ENCODE peak calls at places on chromosomes 6 and 20, in four cellular contexts. One of them, this sample, is unnamed.

GRCh38 chr6:16683524-16684194 is 77.6 kb downstream of the ATXN1 start:
- DNase-seq in GM12865: no peak
- DNase-seq in foreskin fibroblast: peak
- DNase-seq in transverse colon: peak
- DNase-seq in this sample: no peak

GRCh38 chr6:153024401-153025017 is 22.0 kb upstream of the MTRF1L start:
- DNase-seq in GM12865: peak
- DNase-seq in foreskin fibroblast: peak
- DNase-seq in transverse colon: peak
- DNase-seq in this sample: peak

GRCh38 chr6:142913511-142914047 is 31.4 kb downstream of the HIVEP2 start:
- DNase-seq in GM12865: peak
- DNase-seq in foreskin fibroblast: no peak
- DNase-seq in transverse colon: peak
- DNase-seq in this sample: peak

GRCh38 chr6:100761841-100762240 is 119.3 kb downstream of the ASCC3 start:
- DNase-seq in GM12865: no peak
- DNase-seq in foreskin fibroblast: no peak
- DNase-seq in transverse colon: no peak
- DNase-seq in this sample: no peak

GRCh38 chr6:160010067-160010466 is 41.2 kb downstream of the IGF2R start:
- DNase-seq in GM12865: no peak
- DNase-seq in foreskin fibroblast: peak
- DNase-seq in transverse colon: no peak
- DNase-seq in this sample: no peak

GRCh38 chr20:4230651-4231050 is 215.3 kb upstream of the RNF24 start:
- DNase-seq in GM12865: no peak
- DNase-seq in foreskin fibroblast: no peak
- DNase-seq in transverse colon: no peak
- DNase-seq in this sample: no peak

GRCh38 chr6:163087981-163088380 is 326.5 kb upstream of the QKI start:
- DNase-seq in GM12865: no peak
- DNase-seq in foreskin fibroblast: no peak
- DNase-seq in transverse colon: no peak
- DNase-seq in this sample: no peak

GRCh38 chr20:33419140-33419974 is 18.0 kb upstream of the CDK5RAP1 start:
- DNase-seq in GM12865: no peak
- DNase-seq in foreskin fibroblast: no peak
- DNase-seq in transverse colon: no peak
- DNase-seq in this sample: no peak

GRCh38 chr6:47701374-47701773 is 3.0 kb downstream of the ADGRF4 start:
- DNase-seq in GM12865: peak
- DNase-seq in foreskin fibroblast: no peak
- DNase-seq in transverse colon: no peak
- DNase-seq in this sample: no peak

GRCh38 chr6:109015185-109015584 is 79.5 kb downstream of the SESN1 start:
- DNase-seq in GM12865: no peak
- DNase-seq in foreskin fibroblast: no peak
- DNase-seq in transverse colon: no peak
- DNase-seq in this sample: no peak

GRCh38 chr20:53706511-53707031 is 112.9 kb upstream of the ZNF217 start:
- DNase-seq in GM12865: peak
- DNase-seq in foreskin fibroblast: no peak
- DNase-seq in transverse colon: no peak
- DNase-seq in this sample: peak

GRCh38 chr6:291148-291696 is 1.1 kb upstream of the DUSP22 start:
- DNase-seq in GM12865: peak
- DNase-seq in foreskin fibroblast: no peak
- DNase-seq in transverse colon: no peak
- DNase-seq in this sample: peak

GRCh38 chr6:3696525-3696924 is 55.0 kb downstream of the PXDC1 start:
- DNase-seq in GM12865: no peak
- DNase-seq in foreskin fibroblast: no peak
- DNase-seq in transverse colon: no peak
- DNase-seq in this sample: no peak

GRCh38 chr6:80029442-80029841 is 25.0 kb downstream of the TTK start:
- DNase-seq in GM12865: peak
- DNase-seq in foreskin fibroblast: no peak
- DNase-seq in transverse colon: no peak
- DNase-seq in this sample: no peak

GRCh38 chr6:140101367-140101766 is 726.9 kb upstream of the CITED2 start:
- DNase-seq in GM12865: peak
- DNase-seq in foreskin fibroblast: no peak
- DNase-seq in transverse colon: no peak
- DNase-seq in this sample: no peak

GRCh38 chr6:53264915-53265615 is 83.7 kb downstream of the ELOVL5 start:
- DNase-seq in GM12865: no peak
- DNase-seq in foreskin fibroblast: no peak
- DNase-seq in transverse colon: no peak
- DNase-seq in this sample: no peak

GRCh38 chr6:41053056-41053455 is at the start of gene APOBEC2:
- DNase-seq in GM12865: no peak
- DNase-seq in foreskin fibroblast: no peak
- DNase-seq in transverse colon: no peak
- DNase-seq in this sample: no peak

GRCh38 chr20:44643154-44643519 is 8.4 kb downstream of the ADA start:
- DNase-seq in GM12865: no peak
- DNase-seq in foreskin fibroblast: no peak
- DNase-seq in transverse colon: no peak
- DNase-seq in this sample: no peak

GRCh38 chr20:44642203-44643153 is 9.0 kb downstream of the ADA start:
- DNase-seq in GM12865: peak
- DNase-seq in foreskin fibroblast: peak
- DNase-seq in transverse colon: peak
- DNase-seq in this sample: no peak

GRCh38 chr20:44643596-44644383 is 7.7 kb downstream of the ADA start:
- DNase-seq in GM12865: peak
- DNase-seq in foreskin fibroblast: peak
- DNase-seq in transverse colon: peak
- DNase-seq in this sample: no peak

GRCh38 chr20:44646023-44646640 is 5.4 kb downstream of the ADA start:
- DNase-seq in GM12865: peak
- DNase-seq in foreskin fibroblast: no peak
- DNase-seq in transverse colon: peak
- DNase-seq in this sample: peak

DNA sequence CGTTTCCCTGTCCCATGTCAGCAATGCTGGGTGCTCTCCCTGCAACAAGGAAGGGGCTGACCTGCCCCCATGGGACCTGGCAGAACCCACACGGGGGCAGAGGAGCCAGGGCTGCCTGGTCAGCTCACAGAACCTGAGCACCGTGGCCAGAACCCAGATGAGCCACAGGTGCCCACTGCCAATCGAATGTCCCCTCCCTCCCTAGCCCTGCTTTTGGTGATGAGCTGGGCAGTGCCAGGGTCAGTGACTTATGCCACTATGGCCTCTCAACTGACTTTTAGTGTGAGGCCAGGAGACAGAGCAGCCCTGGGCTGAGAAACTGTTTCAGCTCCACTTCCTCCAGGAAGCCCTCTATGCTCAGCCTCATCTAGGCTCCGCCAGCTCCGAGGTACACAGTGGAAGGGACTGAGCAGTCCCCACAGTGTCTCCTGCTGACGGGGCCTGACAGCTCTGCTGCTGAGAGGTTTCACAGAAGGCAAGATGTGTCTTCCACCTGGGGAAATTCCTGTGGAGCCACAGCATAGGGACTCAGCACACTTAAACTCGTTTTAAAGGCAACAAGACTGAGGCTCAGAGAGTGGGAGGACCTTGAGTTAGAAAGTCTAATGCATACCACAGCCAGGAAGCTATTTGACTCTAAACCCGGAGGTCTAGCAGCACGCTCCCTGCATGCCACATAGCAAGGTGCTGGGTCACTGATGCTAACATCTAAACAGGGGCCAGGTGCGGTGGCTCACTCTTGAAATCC is 6.9 kb downstream of the ADA start:
- DNase-seq in GM12865: peak
- DNase-seq in foreskin fibroblast: no peak
- DNase-seq in transverse colon: no peak
- DNase-seq in this sample: peak
- TF ChIP-seq CTCF in GM12865: no peak
- TF ChIP-seq CTCF in foreskin fibroblast: no peak
- TF ChIP-seq CTCF in transverse colon: no peak
- TF ChIP-seq CTCF in this sample: no peak

GRCh38 chr20:46021361-46022359 is 7.4 kb upstream of the SLC12A5 start:
- DNase-seq in GM12865: peak
- DNase-seq in foreskin fibroblast: no peak
- DNase-seq in transverse colon: peak
- DNase-seq in this sample: no peak

GRCh38 chr20:46023999-46024398 is 5.0 kb upstream of the SLC12A5 start:
- DNase-seq in GM12865: no peak
- DNase-seq in foreskin fibroblast: no peak
- DNase-seq in transverse colon: no peak
- DNase-seq in this sample: no peak

GRCh38 chr20:46020515-46020914 is 8.5 kb upstream of the SLC12A5 start:
- DNase-seq in GM12865: no peak
- DNase-seq in foreskin fibroblast: no peak
- DNase-seq in transverse colon: no peak
- DNase-seq in this sample: no peak

GRCh38 chr20:46023148-46023484 is 5.9 kb upstream of the SLC12A5 start:
- DNase-seq in GM12865: no peak
- DNase-seq in foreskin fibroblast: no peak
- DNase-seq in transverse colon: no peak
- DNase-seq in this sample: no peak

GRCh38 chr20:46022411-46023147 is 6.4 kb upstream of the SLC12A5 start:
- DNase-seq in GM12865: peak
- DNase-seq in foreskin fibroblast: no peak
- DNase-seq in transverse colon: peak
- DNase-seq in this sample: no peak
- H3K4me3 ChIP-seq in GM12865: no peak
- H3K4me3 ChIP-seq in foreskin fibroblast: no peak
- H3K4me3 ChIP-seq in transverse colon: no peak
- H3K4me3 ChIP-seq in this sample: peak

DNA sequence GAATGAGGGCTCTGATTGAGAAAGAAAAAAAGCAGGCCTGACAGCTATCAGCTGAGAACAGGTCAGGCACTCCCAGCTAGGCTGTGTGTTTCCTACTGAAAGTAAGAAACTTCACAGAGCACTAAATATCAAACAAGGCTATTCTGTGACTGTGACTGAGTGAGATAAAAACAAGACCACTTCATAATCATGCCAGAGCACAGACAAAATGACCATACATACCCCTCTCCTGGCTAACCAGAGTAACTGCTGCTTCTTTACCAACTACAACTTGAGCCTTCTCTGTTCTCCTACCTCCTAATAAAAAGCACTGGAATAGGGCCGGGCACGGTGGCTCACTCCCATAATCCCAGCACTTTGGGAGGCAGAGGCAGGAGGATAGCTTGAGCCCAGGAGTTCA is 6.8 kb upstream of the BTN1A1 start:
- DNase-seq in GM12865: peak
- DNase-seq in foreskin fibroblast: peak
- DNase-seq in transverse colon: no peak
- DNase-seq in this sample: no peak
- TF ChIP-seq CTCF in GM12865: peak
- TF ChIP-seq CTCF in foreskin fibroblast: peak
- TF ChIP-seq CTCF in transverse colon: no peak
- TF ChIP-seq CTCF in this sample: peak

GRCh38 chr20:10637062-10637559 is 36.7 kb downstream of the JAG1 start:
- DNase-seq in GM12865: no peak
- DNase-seq in foreskin fibroblast: no peak
- DNase-seq in transverse colon: no peak
- DNase-seq in this sample: no peak
- H3K4me3 ChIP-seq in GM12865: no peak
- H3K4me3 ChIP-seq in foreskin fibroblast: no peak
- H3K4me3 ChIP-seq in transverse colon: no peak
- H3K4me3 ChIP-seq in this sample: no peak

GRCh38 chr6:39107034-39107433 is 8.0 kb downstream of the SAYSD1 start:
- DNase-seq in GM12865: no peak
- DNase-seq in foreskin fibroblast: no peak
- DNase-seq in transverse colon: no peak
- DNase-seq in this sample: no peak

GRCh38 chr6:39100358-39100757 is 14.6 kb downstream of the SAYSD1 start:
- DNase-seq in GM12865: no peak
- DNase-seq in foreskin fibroblast: no peak
- DNase-seq in transverse colon: no peak
- DNase-seq in this sample: no peak

GRCh38 chr6:39104528-39104927 is 10.5 kb downstream of the SAYSD1 start:
- DNase-seq in GM12865: no peak
- DNase-seq in foreskin fibroblast: no peak
- DNase-seq in transverse colon: no peak
- DNase-seq in this sample: no peak

GRCh38 chr6:39102821-39103136 is 12.2 kb downstream of the SAYSD1 start:
- DNase-seq in GM12865: peak
- DNase-seq in foreskin fibroblast: no peak
- DNase-seq in transverse colon: no peak
- DNase-seq in this sample: no peak

DNA sequence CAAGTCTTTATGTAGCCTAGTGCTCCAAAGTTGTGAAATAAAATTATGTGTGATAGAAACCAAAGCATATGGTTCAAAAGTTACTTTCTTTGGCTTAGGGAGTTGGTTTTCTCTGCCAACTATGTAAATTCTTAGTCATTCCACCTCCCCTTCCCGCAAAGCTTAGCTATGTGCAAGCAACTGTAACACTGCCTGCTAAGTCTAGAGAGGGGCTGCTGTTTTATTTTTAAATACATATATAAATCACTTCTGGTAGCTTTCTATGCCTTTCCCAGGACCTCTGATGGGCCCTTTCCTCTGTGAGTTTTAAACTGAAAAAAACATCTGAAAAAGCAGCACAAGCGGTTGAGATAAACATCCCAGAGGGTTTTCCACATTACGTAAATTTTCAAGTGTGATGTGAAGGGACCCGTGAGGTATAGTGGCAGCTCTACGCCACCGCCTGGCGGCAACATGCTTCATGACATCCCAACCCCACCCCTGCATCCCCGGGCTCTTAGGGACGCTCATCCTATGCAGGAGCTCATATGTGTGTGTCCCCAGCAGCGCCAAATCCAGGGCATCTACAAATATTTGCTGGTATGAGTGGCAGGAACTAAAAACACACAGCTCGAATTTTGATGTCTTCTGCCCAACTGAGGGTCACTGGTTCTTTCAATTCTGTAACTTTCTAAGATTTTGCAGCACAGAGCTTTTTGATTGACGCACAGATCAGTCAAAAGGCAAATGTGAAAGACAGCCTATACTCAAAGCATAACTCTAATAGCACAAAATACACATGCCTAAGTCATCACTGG is 12.8 kb downstream of the SAYSD1 start:
- DNase-seq in GM12865: peak
- DNase-seq in foreskin fibroblast: peak
- DNase-seq in transverse colon: no peak
- DNase-seq in this sample: no peak
- TF ChIP-seq CTCF in GM12865: peak
- TF ChIP-seq CTCF in foreskin fibroblast: peak
- TF ChIP-seq CTCF in transverse colon: peak
- TF ChIP-seq CTCF in this sample: peak

This sample was measured in GM12864.